ENCODE peak calls at places on chromosomes 13 and 19, in six cellular contexts. I, J, N, V, W and Z are unnamed samples. For H3K36me3, the result is how much of the 10 kb centered on the place peaks cover.

GRCh38 chr19:48629599-48630288 is 7.4 kb downstream of the DBP start:
- DNase-seq in I (peak), J (peak), N (peak), V (peak), W (peak), Z (no peak)

GRCh38 chr13:35475960-35476943 is at the start of gene MAB21L1:
- DNase-seq in I (peak), J (peak), N (peak), V (peak), W (no peak), Z (no peak)

GRCh38 chr19:13023666-13024065 is 28.4 kb downstream of the NFIX start:
- DNase-seq in I (no peak), J (peak), N (no peak), V (no peak), W (no peak), Z (no peak)

GRCh38 chr19:46622118-46622446 is 2.8 kb downstream of the PTGIR start:
- DNase-seq in I (no peak), J (no peak), N (no peak), V (no peak), W (no peak), Z (no peak)

GRCh38 chr13:76398426-76398825 is 487.8 kb downstream of the KCTD12 start:
- DNase-seq in I (peak), J (no peak), N (no peak), V (no peak), W (no peak), Z (peak)

GRCh38 chr13:49781791-49782190 is 10.7 kb downstream of the KPNA3 start:
- DNase-seq in I (no peak), J (no peak), N (no peak), V (no peak), W (no peak), Z (no peak)

GRCh38 chr13:101911752-101912151 is 459.3 kb downstream of the ITGBL1 start:
- DNase-seq in I (no peak), J (no peak), N (no peak), V (no peak), W (no peak), Z (no peak)

GRCh38 chr13:111227405-111227804 is 93.0 kb upstream of the TEX29 start:
- DNase-seq in I (no peak), J (no peak), N (no peak), V (no peak), W (no peak), Z (no peak)

GRCh38 chr13:35684432-35684831 is 207.9 kb upstream of the MAB21L1 start:
- DNase-seq in I (no peak), J (no peak), N (no peak), V (no peak), W (no peak), Z (no peak)

GRCh38 chr19:42069619-42070293 is at the start of gene GRIK5:
- DNase-seq in I (no peak), J (no peak), N (peak), V (no peak), W (no peak), Z (no peak)

GRCh38 chr19:8451885-8452284 is 7.1 kb downstream of the HNRNPM start:
- DNase-seq in I (peak), J (peak), N (no peak), V (no peak), W (no peak), Z (peak)

GRCh38 chr19:15672580-15673175 is at the start of gene CYP4F12:
- DNase-seq in I (no peak), J (no peak), N (no peak), V (peak), W (peak), Z (peak)

GRCh38 chr13:111114362-111115050 is 604 bp upstream of the ARHGEF7 start:
- DNase-seq in I (peak), J (peak), N (peak), V (no peak), W (peak), Z (peak)

GRCh38 chr13:107867701-107868661 is 347.4 kb downstream of the LIG4 start:
- DNase-seq in I (peak), J (peak), N (peak), V (peak), W (peak), Z (no peak)

GRCh38 chr13:98105929-98106336 is 37.0 kb upstream of the FARP1 start:
- DNase-seq in I (peak), J (peak), N (no peak), V (no peak), W (peak), Z (no peak)

GRCh38 chr19:11420429-11420893 is 1.3 kb upstream of the RGL3 start:
- DNase-seq in I (no peak), J (no peak), N (peak), V (no peak), W (peak), Z (no peak)

GRCh38 chr19:13953021-13953531 is 767 bp downstream of the DCAF15 start:
- DNase-seq in I (no peak), J (peak), N (no peak), V (peak), W (no peak), Z (peak)

GRCh38 chr19:16342002-16342715 is 17.5 kb downstream of the KLF2 start:
- DNase-seq in I (no peak), J (peak), N (no peak), V (no peak), W (peak), Z (no peak)

GRCh38 chr19:5951338-5951861 is 26.5 kb downstream of the RANBP3 start:
- DNase-seq in I (no peak), J (no peak), N (no peak), V (peak), W (no peak), Z (no peak)

GRCh38 chr19:46489445-46490272 is 6.0 kb downstream of the PNMA8B start:
- DNase-seq in I (peak), J (peak), N (no peak), V (peak), W (peak), Z (no peak)

GRCh38 chr13:102771298-102772041 is 2.1 kb downstream of the TEX30 start:
- DNase-seq in I (no peak), J (no peak), N (no peak), V (no peak), W (no peak), Z (no peak)

GRCh38 chr19:12695997-12696365 is 450 bp downstream of the FBXW9 start:
- DNase-seq in I (no peak), J (no peak), N (no peak), V (no peak), W (no peak), Z (no peak)

GRCh38 chr13:35732565-35732964 is 256.1 kb upstream of the MAB21L1 start:
- DNase-seq in I (no peak), J (no peak), N (no peak), V (no peak), W (no peak), Z (no peak)

GRCh38 chr13:113001251-113002140 is 32.5 kb downstream of the MCF2L start:
- DNase-seq in I (peak), J (peak), N (peak), V (peak), W (no peak), Z (no peak)

GRCh38 chr13:98821372-98822237 is 69.1 kb upstream of the SLC15A1 start:
- DNase-seq in I (no peak), J (peak), N (peak), V (no peak), W (no peak), Z (no peak)

GRCh38 chr13:52809310-52809769 is 39.1 kb downstream of the PCDH8 start:
- DNase-seq in I (peak), J (peak), N (peak), V (peak), W (peak), Z (peak)

GRCh38 chr19:52993342-52994178 is 20.2 kb upstream of the ERVV-1 start:
- DNase-seq in I (peak), J (peak), N (peak), V (peak), W (peak), Z (peak)
- H3K4me3 ChIP-seq in I (peak), J (peak), N (peak), V (peak), W (peak), Z (peak)

GRCh38 chr19:4635763-4636135 is 3.6 kb upstream of the TNFAIP8L1 start:
- DNase-seq in I (no peak), J (no peak), N (no peak), V (no peak), W (no peak), Z (no peak)

GRCh38 chr19:4638330-4638729 is 986 bp upstream of the TNFAIP8L1 start:
- DNase-seq in I (no peak), J (no peak), N (no peak), V (no peak), W (peak), Z (no peak)

GRCh38 chr19:4638828-4639530 is at the start of gene TNFAIP8L1:
- DNase-seq in I (peak), J (peak), N (peak), V (peak), W (peak), Z (peak)

GRCh38 chr19:4636761-4637160 is 2.6 kb upstream of the TNFAIP8L1 start:
- DNase-seq in I (no peak), J (no peak), N (no peak), V (no peak), W (no peak), Z (no peak)

GRCh38 chr19:4636151-4636717 is 3.1 kb upstream of the TNFAIP8L1 start:
- DNase-seq in I (no peak), J (peak), N (peak), V (peak), W (peak), Z (no peak)
- TF ChIP-seq CTCF in I (peak), J (peak), N (peak), V (no peak), W (peak), Z (peak)

GRCh38 chr19:50413096-50413495 is 5.6 kb upstream of the SPIB start:
- DNase-seq in I (no peak), J (no peak), N (no peak), V (no peak), W (no peak), Z (no peak)

GRCh38 chr19:50406829-50407228 is 11.9 kb upstream of the SPIB start:
- DNase-seq in I (no peak), J (no peak), N (no peak), V (no peak), W (no peak), Z (no peak)

GRCh38 chr19:50412419-50412818 is 6.3 kb upstream of the SPIB start:
- DNase-seq in I (no peak), J (no peak), N (no peak), V (no peak), W (no peak), Z (no peak)

GRCh38 chr19:50409347-50409746 is 9.4 kb upstream of the SPIB start:
- DNase-seq in I (no peak), J (no peak), N (no peak), V (no peak), W (no peak), Z (no peak)

DNA sequence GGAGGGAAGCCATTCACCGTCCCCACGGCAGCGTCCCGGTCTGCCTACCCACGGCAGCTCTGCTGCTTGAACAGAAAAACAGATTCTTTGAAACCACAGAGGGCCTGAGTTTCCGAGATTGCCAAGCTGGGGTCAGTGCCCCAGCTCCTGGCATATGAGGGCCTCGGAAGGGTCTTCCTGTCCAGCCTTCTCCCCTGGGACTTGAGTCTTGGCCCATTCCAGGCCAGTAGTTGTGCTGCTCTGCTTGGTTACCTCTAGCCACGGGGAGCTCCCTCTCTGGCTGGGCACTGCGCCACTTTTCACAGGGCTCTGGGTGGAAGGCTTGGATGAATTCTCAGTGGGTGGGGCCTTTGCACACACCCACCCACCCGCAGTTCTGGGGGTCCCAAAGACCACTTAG is 8.6 kb upstream of the SPIB start:
- DNase-seq in I (no peak), J (no peak), N (no peak), V (no peak), W (no peak), Z (no peak)
- H3K36me3 ChIP-seq in I (under half), J (under half), N (under half), V (half or more), W (under half), Z (under half)

GRCh38 chr13:46386996-46387851 is at the start of gene RUBCNL:
- DNase-seq in I (peak), J (peak), N (peak), V (no peak), W (peak), Z (peak)

GRCh38 chr13:46385946-46386345 is 1.1 kb downstream of the RUBCNL start:
- DNase-seq in I (no peak), J (no peak), N (no peak), V (no peak), W (no peak), Z (no peak)

GRCh38 chr13:46388846-46389245 is 1.8 kb upstream of the RUBCNL start:
- DNase-seq in I (no peak), J (no peak), N (no peak), V (no peak), W (no peak), Z (peak)

GRCh38 chr13:46388308-46388707 is 1.3 kb upstream of the RUBCNL start:
- DNase-seq in I (no peak), J (no peak), N (no peak), V (no peak), W (no peak), Z (no peak)

DNA sequence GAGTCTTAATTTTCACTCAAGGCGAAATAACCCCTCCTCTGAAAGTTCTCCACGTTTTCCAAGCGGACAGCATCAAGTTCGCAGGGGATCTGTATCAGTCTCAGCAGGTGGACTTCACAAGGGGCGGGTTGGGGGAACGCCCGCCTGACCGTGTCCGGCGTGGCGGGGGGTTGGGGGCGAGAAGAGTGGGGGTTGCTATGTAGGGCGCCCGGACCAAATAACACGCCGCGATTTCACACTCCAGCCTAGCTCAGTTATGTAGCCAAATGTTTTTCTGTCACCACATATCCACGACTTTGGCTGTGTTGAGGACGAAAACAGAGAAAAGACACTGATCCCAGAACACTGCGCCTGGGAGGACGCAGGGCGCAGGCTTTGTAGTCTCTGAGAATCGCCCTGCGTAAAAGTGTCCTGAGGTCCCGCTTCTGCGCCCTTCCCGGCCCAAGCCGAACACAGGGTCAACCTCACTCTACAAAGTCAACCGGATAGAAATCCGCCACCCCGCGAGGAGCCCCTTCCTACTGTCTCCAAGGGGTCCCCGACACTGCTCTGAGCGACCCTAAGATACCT is 541 bp downstream of the RUBCNL start:
- DNase-seq in I (no peak), J (no peak), N (peak), V (no peak), W (no peak), Z (no peak)
- H3K4me3 ChIP-seq in I (peak), J (peak), N (peak), V (peak), W (peak), Z (no peak)